ENCODE peak calls at places on chromosomes 6 and 20, in six cellular contexts. K is activated T-cell treated with anti-CD3 and anti-CD28 coated beads for 4 hours, J is D341Med, F is NCI-H446 treated with DMSO at 0.1 percent for 48 hours, P is SW480, I is pancreas. V is an unnamed sample.

GRCh38 chr20:8693709-8694108 is 375.2 kb upstream of the PLCB4 start:
- DNase-seq in P (no peak), I (no peak), J (no peak), K (no peak), F (no peak), V (no peak)

GRCh38 chr6:160071805-160072687 is 49.6 kb upstream of the SLC22A1 start:
- DNase-seq in I (no peak), F (no peak), J (no peak), P (no peak), K (no peak), V (no peak)

GRCh38 chr6:148358196-148358785 is 15.7 kb downstream of the SASH1 start:
- DNase-seq in K (no peak), J (no peak), F (no peak), P (no peak), I (no peak), V (no peak)

GRCh38 chr6:6712258-6712978 is 123.9 kb downstream of the LY86 start:
- DNase-seq in J (no peak), P (peak; percentile 76), F (no peak), I (no peak), K (no peak), V (no peak)

GRCh38 chr20:63538204-63539091 is 1.3 kb upstream of the PTK6 start:
- DNase-seq in F (no peak), K (no peak), P (peak; percentile 55), I (peak; percentile 96), J (no peak), V (no peak)

GRCh38 chr6:168333039-168333438 is 13.5 kb upstream of the DACT2 start:
- DNase-seq in K (no peak), J (no peak), I (no peak), P (peak; percentile 9), F (no peak), V (no peak)

GRCh38 chr6:42696526-42697267 is 25.7 kb downstream of the PRPH2 start:
- DNase-seq in I (no peak), P (no peak), J (no peak), K (no peak), F (no peak), V (no peak)

GRCh38 chr20:25044660-25045342 is 13.1 kb downstream of the ACSS1 start:
- DNase-seq in F (no peak), K (no peak), J (no peak), P (no peak), I (peak; percentile 57), V (no peak)

GRCh38 chr6:137827977-137828815 is 38.9 kb upstream of the TNFAIP3 start:
- DNase-seq in P (no peak), I (no peak), F (no peak), J (no peak), K (no peak), V (peak; percentile 45)

GRCh38 chr6:13334953-13335352 is 6.6 kb upstream of the TBC1D7 start:
- DNase-seq in J (no peak), K (no peak), F (no peak), P (peak; percentile 30), I (no peak), V (no peak)

GRCh38 chr20:50323209-50323608 is 132.6 kb downstream of the CEBPB start:
- DNase-seq in I (no peak), J (no peak), P (no peak), K (no peak), F (no peak), V (no peak)

V was measured in stimulated activated CD4-positive, alpha-beta T cell treated with anti-CD3 and anti-CD28 coated beads, TNF-alpha, amount 100 ng/mL, for 48 hours.